ENCODE peak calls at places on chromosomes 16 and 17, in seven cellular contexts. E is fibroblast of lung, V is endothelial cell, O is GM12865, J is fibroblast of pulmonary artery, W is ovary, K is AG04450. I is an unnamed sample.

GRCh38 chr17:41976142-41976768 is 9.7 kb downstream of the CNP start:
- DNase-seq in E (no peak), J (no peak), K (no peak), V (no peak), W (peak; percentile 68), O (peak; percentile 61), I (no peak)

GRCh38 chr16:85417156-85417860 is 195.8 kb upstream of the GSE1 start:
- DNase-seq in E (no peak), V (peak; percentile 1), O (no peak), K (no peak), W (peak; percentile 17), J (no peak), I (no peak)

GRCh38 chr16:89383095-89384003 is 107.0 kb downstream of the ANKRD11 start:
- DNase-seq in O (no peak), K (no peak), E (no peak), W (no peak), V (peak; percentile 37), J (peak; percentile 45), I (no peak)

GRCh38 chr16:81521141-81521626 is 76.6 kb downstream of the CMIP start:
- DNase-seq in O (peak; percentile 89), J (no peak), K (no peak), V (no peak), W (no peak), E (no peak), I (no peak)

GRCh38 chr17:2275722-2276121 is 27.9 kb downstream of the SMG6 start:
- DNase-seq in K (no peak), E (no peak), W (no peak), O (no peak), J (no peak), V (no peak), I (no peak)

GRCh38 chr17:74737299-74738050 is 419 bp downstream of the RAB37 start:
- DNase-seq in V (peak; percentile 47), E (no peak), K (no peak), W (no peak), O (peak; percentile 56), J (peak; percentile 52), I (no peak)

GRCh38 chr17:9729735-9730420 is 61.5 kb downstream of the DHRS7C start:
- DNase-seq in E (no peak), W (no peak), K (no peak), V (no peak), J (no peak), O (no peak), I (peak; percentile 21)

GRCh38 chr17:43217614-43218087 is 6.0 kb downstream of the TMEM106A start:
- DNase-seq in O (no peak), E (no peak), J (no peak), V (no peak), K (no peak), W (no peak), I (no peak)

GRCh38 chr16:89256651-89257254 is 39.2 kb downstream of the ZNF778 start:
- DNase-seq in O (no peak), K (no peak), E (peak; percentile 52), V (peak; percentile 29), W (peak; percentile 66), J (peak; percentile 29), I (no peak)

GRCh38 chr16:53968896-53969295 is 264.9 kb downstream of the FTO start:
- DNase-seq in V (no peak), W (no peak), O (no peak), J (no peak), E (no peak), K (no peak), I (no peak)

GRCh38 chr17:77453613-77454559 is 313.1 kb downstream of the SEC14L1 start:
- DNase-seq in V (no peak), K (no peak), J (no peak), E (no peak), O (peak; percentile 88), W (no peak), I (no peak)

DNA sequence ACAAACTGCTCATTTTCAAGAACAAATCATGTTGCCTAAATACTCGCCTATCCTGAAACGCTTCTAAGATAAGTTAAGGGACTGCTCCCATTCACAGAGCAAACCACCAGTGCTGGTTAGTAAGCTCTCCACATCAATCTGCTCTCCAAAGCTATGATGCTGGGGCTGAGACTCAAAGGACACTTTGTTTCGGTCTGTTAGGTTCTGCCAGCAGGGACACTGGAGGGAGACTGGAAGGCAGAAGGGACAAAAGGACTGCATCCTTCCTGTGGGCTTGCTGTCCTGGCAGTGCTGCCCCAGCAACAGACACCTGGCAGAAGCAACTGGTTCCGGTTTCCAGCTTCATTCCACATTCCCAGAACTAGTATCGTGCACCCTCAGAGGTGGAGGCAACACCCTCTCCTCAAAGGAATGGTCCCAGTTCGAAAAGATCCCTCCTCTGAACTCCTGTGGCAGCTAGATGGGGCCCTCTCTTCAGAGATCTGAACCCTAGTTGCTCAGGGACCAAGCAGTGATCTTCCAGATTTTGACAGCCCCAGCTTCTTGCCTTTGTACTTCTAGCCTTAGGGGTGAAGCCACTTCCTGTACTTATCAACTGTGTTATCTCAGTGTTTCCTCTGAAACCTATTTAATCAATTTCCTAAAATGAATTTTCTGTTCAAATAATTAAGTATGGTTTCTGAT is 73.4 kb upstream of the GSG1L start:
- DNase-seq in J (peak; percentile 25), O (no peak), K (no peak), W (no peak), E (no peak), V (no peak), I (no peak)
- TF ChIP-seq CTCF in J (peak; percentile 19), O (no peak), K (no peak), W (no peak), E (no peak), V (no peak), I (no peak)

DNA sequence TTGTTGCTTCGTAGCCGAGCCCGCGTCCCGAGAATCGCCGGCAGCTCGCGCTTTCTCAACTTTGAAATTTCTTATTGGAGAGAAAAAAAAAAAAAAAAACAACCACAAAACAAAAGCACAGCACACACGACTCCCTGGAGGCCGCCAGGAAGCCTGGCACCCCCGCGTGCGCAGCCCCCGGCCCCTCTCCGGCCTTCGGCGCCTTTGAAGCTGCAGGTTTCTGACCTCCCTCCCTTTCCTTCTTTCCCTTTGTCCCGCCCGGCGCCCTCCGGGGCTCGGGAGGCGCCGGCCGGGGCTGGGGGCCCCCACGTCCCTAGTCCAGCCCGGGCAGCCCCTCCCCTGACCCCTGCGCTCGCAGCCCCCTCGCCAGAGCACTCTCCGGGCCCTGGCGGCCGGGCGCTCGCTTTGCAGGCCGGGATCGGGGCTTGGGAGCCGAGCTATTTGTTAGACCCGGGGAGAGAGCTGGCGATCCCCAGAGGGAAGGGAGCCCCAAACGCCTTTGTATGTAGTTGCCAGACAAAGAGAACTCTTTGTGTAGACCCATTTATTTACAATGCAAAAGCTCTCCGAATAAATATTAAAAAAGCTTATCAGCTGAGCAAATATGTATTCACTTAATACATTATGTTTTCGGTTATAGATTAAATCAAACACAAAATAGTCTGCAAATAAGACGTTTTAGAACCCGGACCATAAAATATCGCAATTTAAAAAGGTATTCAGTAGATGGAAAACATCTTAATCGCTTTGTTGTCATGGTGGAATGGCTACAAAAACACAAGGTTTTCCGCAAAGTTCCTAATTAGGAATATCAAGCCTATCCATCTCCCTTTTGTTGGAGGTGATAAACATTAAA is 2.3 kb downstream of the BAHCC1 start:
- DNase-seq in V (peak; percentile 84), E (peak; percentile 75), W (no peak), J (peak; percentile 70), O (no peak), K (no peak), I (no peak)
- TF ChIP-seq CTCF in V (peak; percentile 55), E (no peak), W (peak; percentile 22), J (no peak), O (no peak), K (peak; percentile 30), I (no peak)

DNA sequence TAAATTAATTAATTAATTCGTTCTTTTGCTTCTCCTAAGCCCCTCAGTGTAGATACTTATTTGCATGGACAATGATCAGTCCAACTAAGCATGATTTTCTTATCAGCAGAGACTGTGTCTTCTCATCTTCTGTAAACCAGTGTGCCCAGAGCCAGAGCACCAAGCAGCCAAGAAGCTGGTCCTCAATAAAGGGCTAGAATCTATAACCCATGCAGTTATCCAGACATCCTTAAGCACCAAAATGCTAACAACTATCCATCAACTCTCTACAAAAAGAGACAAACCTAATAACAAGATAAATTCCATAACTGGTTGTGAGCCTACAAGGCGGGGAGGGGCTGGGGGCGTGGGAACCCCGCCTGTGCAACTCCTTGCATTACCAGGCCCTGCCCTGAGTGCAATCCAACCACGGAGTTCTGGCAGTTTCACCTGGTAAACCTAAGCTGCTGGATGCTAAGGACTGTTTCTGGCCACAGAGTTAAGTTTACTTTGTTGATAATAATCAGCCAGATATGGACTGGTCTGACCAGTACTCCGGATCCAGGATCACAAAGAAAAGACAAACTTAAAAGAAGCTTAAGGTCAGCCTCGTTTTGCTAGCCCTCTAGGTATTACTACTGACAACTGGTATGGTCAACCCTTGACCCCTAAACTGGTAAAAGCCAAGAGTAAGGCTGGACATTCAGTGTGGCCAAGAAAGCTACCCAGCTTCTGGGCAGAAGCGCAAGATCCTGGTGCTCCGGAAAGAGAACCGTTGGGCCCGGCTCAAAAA is 51.5 kb downstream of the ZFHX3 start:
- DNase-seq in J (no peak), W (no peak), K (no peak), E (no peak), V (no peak), O (no peak), I (no peak)
- TF ChIP-seq CTCF in J (no peak), W (no peak), K (no peak), E (no peak), V (no peak), O (no peak), I (no peak)

GRCh38 chr17:66002807-66003206 is 189.1 kb downstream of the CEP112 start:
- DNase-seq in J (peak; percentile 26), V (no peak), E (peak; percentile 19), O (no peak), K (no peak), W (no peak), I (no peak)
- TF ChIP-seq CTCF in J (no peak), V (no peak), E (no peak), O (no peak), K (no peak), W (no peak), I (no peak)

GRCh38 chr17:27471321-27472269 is 15.3 kb downstream of the KSR1 start:
- DNase-seq in O (peak; percentile 96), E (no peak), V (no peak), J (no peak), W (no peak), K (no peak), I (peak; percentile 89)

GRCh38 chr17:27473190-27473747 is 17.0 kb downstream of the KSR1 start:
- DNase-seq in V (no peak), O (no peak), W (no peak), K (no peak), J (no peak), E (no peak), I (no peak)

GRCh38 chr17:27475070-27475673 is 18.9 kb downstream of the KSR1 start:
- DNase-seq in J (no peak), E (no peak), K (no peak), O (no peak), W (no peak), V (no peak), I (no peak)

GRCh38 chr17:27475981-27476895 is 20.0 kb downstream of the KSR1 start:
- DNase-seq in O (no peak), K (no peak), J (no peak), W (no peak), V (no peak), E (no peak), I (no peak)

GRCh38 chr17:27473748-27474609 is 17.7 kb downstream of the KSR1 start:
- DNase-seq in V (no peak), O (peak; percentile 92), W (no peak), K (no peak), E (no peak), J (peak; percentile 53), I (no peak)
- TF ChIP-seq CTCF in V (no peak), O (no peak), W (no peak), K (no peak), E (no peak), J (no peak), I (no peak)